ENCODE peak calls at places on chromosome 19, in five cellular contexts. One of them, this sample, is unnamed.

GRCh38 chr19:36013280-36014028 is 559 bp downstream of the ALKBH6 start:
- DNase-seq in NT2/D1: no peak
- DNase-seq in H1: no peak
- DNase-seq in HepG2: no peak
- DNase-seq in GM12878: no peak
- DNase-seq in this sample: no peak

GRCh38 chr19:47435196-47435595 is 15.9 kb upstream of the MEIS3 start:
- DNase-seq in HepG2: no peak
- DNase-seq in GM12878: peak
- DNase-seq in NT2/D1: no peak
- DNase-seq in H1: no peak
- DNase-seq in this sample: no peak

GRCh38 chr19:8363803-8364771 is at the start of gene ANGPTL4:
- DNase-seq in H1: peak
- DNase-seq in GM12878: no peak
- DNase-seq in HepG2: no peak
- DNase-seq in NT2/D1: no peak
- DNase-seq in this sample: no peak

GRCh38 chr19:46303345-46303701 is 6.5 kb downstream of the HIF3A start:
- DNase-seq in GM12878: no peak
- DNase-seq in HepG2: no peak
- DNase-seq in H1: no peak
- DNase-seq in NT2/D1: no peak
- DNase-seq in this sample: no peak

GRCh38 chr19:29831686-29832085 is 19.9 kb downstream of the CCNE1 start:
- DNase-seq in GM12878: no peak
- DNase-seq in H1: no peak
- DNase-seq in HepG2: no peak
- DNase-seq in NT2/D1: no peak
- DNase-seq in this sample: no peak

GRCh38 chr19:38682872-38683392 is 35.5 kb downstream of the ACTN4 start:
- DNase-seq in NT2/D1: no peak
- DNase-seq in HepG2: no peak
- DNase-seq in GM12878: no peak
- DNase-seq in H1: no peak
- DNase-seq in this sample: no peak

GRCh38 chr19:37943480-37943879 is 36.5 kb downstream of the SIPA1L3 start:
- DNase-seq in GM12878: no peak
- DNase-seq in HepG2: no peak
- DNase-seq in H1: no peak
- DNase-seq in NT2/D1: no peak
- DNase-seq in this sample: no peak

GRCh38 chr19:58572818-58573657 is at the start of gene MZF1:
- DNase-seq in HepG2: peak
- DNase-seq in H1: peak
- DNase-seq in NT2/D1: peak
- DNase-seq in GM12878: peak
- DNase-seq in this sample: peak

GRCh38 chr19:11421607-11422098 is 2.5 kb upstream of the RGL3 start:
- DNase-seq in H1: peak
- DNase-seq in GM12878: no peak
- DNase-seq in HepG2: no peak
- DNase-seq in NT2/D1: no peak
- DNase-seq in this sample: peak

GRCh38 chr19:4633140-4633967 is 6.0 kb upstream of the TNFAIP8L1 start:
- DNase-seq in H1: peak
- DNase-seq in GM12878: peak
- DNase-seq in HepG2: peak
- DNase-seq in NT2/D1: no peak
- DNase-seq in this sample: peak

DNA sequence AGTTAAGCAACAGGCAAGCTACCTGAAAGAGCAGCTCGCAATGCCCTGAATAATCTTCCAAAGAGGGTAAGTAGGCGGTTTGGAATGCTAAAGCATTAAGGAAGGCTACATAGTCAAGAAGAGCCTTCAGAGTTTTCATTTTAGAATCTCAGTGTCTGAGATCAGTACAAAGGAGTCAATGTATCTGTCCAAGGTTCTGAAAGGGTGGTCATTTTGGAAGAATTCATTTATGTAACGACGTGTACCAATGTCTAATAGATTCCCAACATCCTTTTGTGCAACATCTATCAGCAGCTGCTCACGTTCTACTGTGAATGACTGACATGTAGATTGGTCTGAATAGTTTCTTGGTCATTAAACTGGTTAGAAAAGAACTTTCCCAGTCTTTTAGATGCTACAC is 15.2 kb downstream of the ZNF665 start:
- DNase-seq in HepG2: no peak
- DNase-seq in NT2/D1: no peak
- DNase-seq in H1: no peak
- DNase-seq in GM12878: no peak
- DNase-seq in this sample: no peak
- TF ChIP-seq SUZ12 in HepG2: no peak
- TF ChIP-seq SUZ12 in NT2/D1: no peak
- TF ChIP-seq SUZ12 in H1: no peak
- TF ChIP-seq SUZ12 in GM12878: no peak
- TF ChIP-seq SUZ12 in this sample: no peak

GRCh38 chr19:42601811-42602443 is 7.2 kb upstream of the CEACAM8 start:
- DNase-seq in H1: no peak
- DNase-seq in GM12878: no peak
- DNase-seq in HepG2: peak
- DNase-seq in NT2/D1: peak
- DNase-seq in this sample: peak
- TF ChIP-seq SUZ12 in H1: no peak
- TF ChIP-seq SUZ12 in GM12878: no peak
- TF ChIP-seq SUZ12 in HepG2: no peak
- TF ChIP-seq SUZ12 in NT2/D1: no peak
- TF ChIP-seq SUZ12 in this sample: no peak

DNA sequence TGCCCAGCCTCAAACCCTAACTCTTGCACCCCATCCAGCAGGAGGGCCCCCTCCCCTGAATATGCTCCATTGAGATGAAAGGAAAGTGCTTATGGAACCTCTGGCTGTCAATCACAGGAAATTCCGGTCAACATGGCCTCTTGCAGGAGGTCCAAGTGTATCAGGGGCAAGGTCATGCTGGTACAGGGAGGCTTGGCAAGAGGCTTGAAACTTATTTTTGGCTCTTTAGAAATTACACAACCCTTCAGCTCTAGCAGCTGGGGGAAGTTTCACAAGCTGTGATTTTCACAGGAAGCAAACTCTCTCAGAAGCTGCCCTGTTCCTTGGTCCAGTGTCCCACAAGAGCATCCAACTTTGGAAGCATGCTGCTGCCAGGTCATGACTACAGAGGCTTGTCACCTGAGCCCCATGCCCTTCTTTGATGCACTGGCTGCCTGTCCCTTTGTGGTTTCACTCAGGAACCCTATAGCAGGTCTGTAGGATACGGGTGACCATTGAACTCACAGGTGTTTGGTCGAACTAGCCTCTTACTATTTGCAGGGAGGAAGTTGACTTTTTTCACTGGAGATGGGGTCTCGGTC is 8.4 kb downstream of the ASF1B start:
- DNase-seq in GM12878: peak
- DNase-seq in HepG2: no peak
- DNase-seq in H1: no peak
- DNase-seq in NT2/D1: no peak
- DNase-seq in this sample: no peak
- TF ChIP-seq SUZ12 in GM12878: no peak
- TF ChIP-seq SUZ12 in HepG2: no peak
- TF ChIP-seq SUZ12 in H1: no peak
- TF ChIP-seq SUZ12 in NT2/D1: no peak
- TF ChIP-seq SUZ12 in this sample: no peak

GRCh38 chr19:3402631-3403443 is 36.5 kb downstream of the NFIC start:
- DNase-seq in H1: no peak
- DNase-seq in GM12878: no peak
- DNase-seq in HepG2: no peak
- DNase-seq in NT2/D1: no peak
- DNase-seq in this sample: no peak
- TF ChIP-seq SUZ12 in H1: no peak
- TF ChIP-seq SUZ12 in GM12878: no peak
- TF ChIP-seq SUZ12 in HepG2: no peak
- TF ChIP-seq SUZ12 in NT2/D1: no peak
- TF ChIP-seq SUZ12 in this sample: no peak

GRCh38 chr19:48487944-48488343 is 18.8 kb downstream of the CYTH2 start:
- DNase-seq in NT2/D1: no peak
- DNase-seq in H1: no peak
- DNase-seq in GM12878: no peak
- DNase-seq in HepG2: peak
- DNase-seq in this sample: no peak
- TF ChIP-seq SUZ12 in NT2/D1: no peak
- TF ChIP-seq SUZ12 in H1: no peak
- TF ChIP-seq SUZ12 in GM12878: no peak
- TF ChIP-seq SUZ12 in HepG2: no peak
- TF ChIP-seq SUZ12 in this sample: no peak